ENCODE peak calls at places on chromosomes 12 and 14, in nine cellular contexts. R, S, E, C, Q, T, K, L and W are unnamed samples.

GRCh38 chr14:90331497-90332270 is at the start of gene NRDE2:
- DNase-seq in R (peak; percentile 95), S (peak; percentile 92), E (peak; percentile 92), C (peak; percentile 100), Q (peak; percentile 86), T (peak; percentile 99), K (peak; percentile 97), L (peak; percentile 100), W (peak; percentile 84)

GRCh38 chr12:46921754-46922113 is 95.9 kb upstream of the SLC38A4 start:
- DNase-seq in R (peak; percentile 15), S (no peak), E (no peak), C (no peak), Q (no peak), T (peak; percentile 26), K (no peak), L (no peak), W (no peak)

GRCh38 chr14:89388853-89389252 is 28.2 kb downstream of the FOXN3 start:
- DNase-seq in R (no peak), S (no peak), E (no peak), C (no peak), Q (no peak), T (no peak), K (no peak), L (no peak), W (no peak)

GRCh38 chr12:61846805-61847204 is 413.4 kb upstream of the USP15 start:
- DNase-seq in R (no peak), S (no peak), E (no peak), C (no peak), Q (no peak), T (no peak), K (no peak), L (no peak), W (no peak)

GRCh38 chr14:97413991-97414717 is 617.0 kb downstream of the VRK1 start:
- DNase-seq in R (no peak), S (no peak), E (no peak), C (no peak), Q (no peak), T (no peak), K (no peak), L (no peak), W (no peak)

GRCh38 chr12:82609234-82609914 is 77.3 kb upstream of the TMTC2 start:
- DNase-seq in R (no peak), S (no peak), E (no peak), C (no peak), Q (no peak), T (no peak), K (no peak), L (no peak), W (no peak)

GRCh38 chr14:58298880-58299664 is 717 bp downstream of the ARID4A start:
- DNase-seq in R (no peak), S (no peak), E (peak; percentile 12), C (peak; percentile 45), Q (peak; percentile 36), T (peak; percentile 19), K (peak; percentile 41), L (peak; percentile 71), W (peak; percentile 46)

GRCh38 chr14:99357856-99358390 is 85.9 kb upstream of the BCL11B start:
- DNase-seq in R (no peak), S (no peak), E (no peak), C (no peak), Q (no peak), T (no peak), K (no peak), L (no peak), W (no peak)

GRCh38 chr14:55274760-55275159 is 3.5 kb downstream of the FBXO34 start:
- DNase-seq in R (peak; percentile 91), S (no peak), E (no peak), C (no peak), Q (no peak), T (no peak), K (no peak), L (no peak), W (no peak)

GRCh38 chr12:45244561-45245348 is 28.9 kb downstream of the ANO6 start:
- DNase-seq in R (no peak), S (no peak), E (peak; percentile 87), C (no peak), Q (peak; percentile 22), T (peak; percentile 21), K (no peak), L (no peak), W (no peak)

GRCh38 chr14:64993263-64993662 is 6.6 kb downstream of the FNTB start:
- DNase-seq in R (no peak), S (no peak), E (no peak), C (no peak), Q (no peak), T (no peak), K (no peak), L (no peak), W (no peak)
- H3K27ac ChIP-seq in R (no peak overlapping the region), S (peak overlapping the region; percentile 60), E (no peak overlapping the region), C (no peak overlapping the region), Q (no peak overlapping the region), T (no peak overlapping the region), K (no peak overlapping the region), L (no peak overlapping the region), W (no peak overlapping the region)

GRCh38 chr12:50727466-50727865 is 36.4 kb upstream of the ATF1 start:
- DNase-seq in R (no peak), S (no peak), E (no peak), C (no peak), Q (no peak), T (no peak), K (no peak), L (no peak), W (no peak)

GRCh38 chr12:50728841-50729240 is 35.1 kb upstream of the ATF1 start:
- DNase-seq in R (no peak), S (no peak), E (no peak), C (no peak), Q (no peak), T (no peak), K (no peak), L (no peak), W (no peak)

GRCh38 chr12:50725011-50725899 is 38.6 kb upstream of the ATF1 start:
- DNase-seq in R (peak; percentile 44), S (no peak), E (no peak), C (no peak), Q (no peak), T (peak; percentile 12), K (no peak), L (no peak), W (no peak)

GRCh38 chr12:50732591-50732990 is 31.3 kb upstream of the ATF1 start:
- DNase-seq in R (peak; percentile 91), S (no peak), E (no peak), C (no peak), Q (no peak), T (no peak), K (no peak), L (no peak), W (no peak)

DNA sequence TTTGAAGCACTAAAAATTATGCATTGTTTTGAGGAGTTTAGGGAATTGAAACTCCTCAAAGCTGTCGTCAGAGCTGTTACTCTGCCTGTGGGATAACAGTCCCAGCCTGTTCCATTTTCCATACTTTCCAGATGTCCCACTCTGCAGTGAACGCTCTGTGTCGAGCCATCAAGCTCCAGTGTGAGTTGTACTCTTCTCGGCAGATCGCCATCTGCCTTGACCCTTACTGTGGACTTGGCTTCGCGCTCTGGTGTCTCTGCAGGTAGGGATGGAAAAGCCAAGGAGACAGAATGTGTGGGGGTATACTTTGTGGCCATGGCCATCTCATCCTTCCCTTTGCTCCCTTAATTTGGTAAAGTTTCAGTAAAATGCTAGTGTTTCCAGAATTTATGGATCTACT is 35.5 kb upstream of the ATF1 start:
- DNase-seq in R (no peak), S (no peak), E (no peak), C (no peak), Q (no peak), T (no peak), K (no peak), L (no peak), W (no peak)
- H3K4me3 ChIP-seq in R (no peak overlapping the region), S (no peak overlapping the region), E (no peak overlapping the region), C (no peak overlapping the region), Q (no peak overlapping the region), T (no peak overlapping the region), K (no peak overlapping the region), L (no peak overlapping the region), W (no peak overlapping the region)

GRCh38 chr12:112809684-112810083 is 18.1 kb downstream of the RPH3A start:
- DNase-seq in R (no peak), S (no peak), E (no peak), C (no peak), Q (no peak), T (no peak), K (no peak), L (no peak), W (no peak)

GRCh38 chr12:112808176-112808575 is 16.6 kb downstream of the RPH3A start:
- DNase-seq in R (no peak), S (no peak), E (no peak), C (no peak), Q (no peak), T (no peak), K (no peak), L (no peak), W (no peak)

GRCh38 chr12:112807452-112807851 is 15.9 kb downstream of the RPH3A start:
- DNase-seq in R (no peak), S (no peak), E (no peak), C (no peak), Q (no peak), T (no peak), K (no peak), L (no peak), W (no peak)

GRCh38 chr12:112812598-112813406 is 21.3 kb downstream of the RPH3A start:
- DNase-seq in R (no peak), S (no peak), E (no peak), C (no peak), Q (no peak), T (no peak), K (no peak), L (no peak), W (no peak)

GRCh38 chr12:112810235-112810917 is 18.8 kb downstream of the RPH3A start:
- DNase-seq in R (no peak), S (no peak), E (no peak), C (no peak), Q (no peak), T (no peak), K (no peak), L (no peak), W (no peak)
- H3K4me1 ChIP-seq in R (no peaks in the 10 kb centered on the region), S (no peaks in the 10 kb centered on the region), E (no peaks in the 10 kb centered on the region), C (no peaks in the 10 kb centered on the region), Q (no peaks in the 10 kb centered on the region), T (no peaks in the 10 kb centered on the region), K (no peaks in the 10 kb centered on the region), L (no peaks in the 10 kb centered on the region), W (no peaks in the 10 kb centered on the region)

DNA sequence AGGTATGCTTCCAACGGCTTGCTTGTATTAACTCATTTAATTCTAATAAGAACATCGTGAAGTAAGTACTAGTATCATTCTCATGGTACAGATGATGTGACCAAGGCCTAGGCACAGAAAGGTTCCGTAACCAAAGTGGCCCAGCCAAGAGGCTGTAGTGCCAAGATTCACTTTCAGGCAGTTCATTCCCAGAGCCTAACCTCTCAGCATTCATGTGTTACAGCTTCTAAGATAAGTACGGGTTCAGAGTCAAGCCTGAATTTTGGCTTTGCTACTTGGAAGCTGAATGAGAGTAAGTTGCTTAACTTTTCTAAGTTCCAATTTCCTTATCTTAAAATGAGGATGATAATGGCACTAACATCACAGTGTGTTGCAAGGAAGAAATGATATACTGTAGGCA is 379.9 kb downstream of the AEBP2 start:
- DNase-seq in R (no peak), S (no peak), E (no peak), C (no peak), Q (no peak), T (no peak), K (no peak), L (no peak), W (no peak)
- H3K27ac ChIP-seq in R (no peak overlapping the region), S (no peak overlapping the region), E (no peak overlapping the region), C (no peak overlapping the region), Q (no peak overlapping the region), T (no peak overlapping the region), K (no peak overlapping the region), L (no peak overlapping the region), W (no peak overlapping the region)